ENCODE peak calls at places on chromosomes 16 and 17, in four cellular contexts. G, H, Z and T are unnamed samples.

GRCh38 chr17:69404398-69404797 is 10.1 kb upstream of the MAP2K6 start:
- DNase-seq in H (no peak), G (no peak), Z (no peak), T (no peak)

GRCh38 chr16:74743668-74744299 is 30.8 kb downstream of the FA2H start:
- DNase-seq in H (no peak), G (no peak), Z (peak; percentile 65), T (peak; percentile 16)

GRCh38 chr16:82368041-82368440 is 198.0 kb upstream of the MPHOSPH6 start:
- DNase-seq in Z (peak; percentile 12), G (no peak), H (no peak), T (peak; percentile 34)

GRCh38 chr17:6492892-6493674 is 48.8 kb downstream of the PIMREG start:
- DNase-seq in G (peak; percentile 62), Z (no peak), H (no peak), T (no peak)

GRCh38 chr17:34572483-34572882 is 6.9 kb upstream of the TMEM132E start:
- DNase-seq in H (no peak), G (no peak), Z (no peak), T (no peak)

GRCh38 chr17:15351925-15352324 is 10.5 kb upstream of the TEKT3 start:
- DNase-seq in G (no peak), H (no peak), Z (peak; percentile 83), T (peak; percentile 78)

GRCh38 chr16:84065536-84066132 is 23.0 kb upstream of the SLC38A8 start:
- DNase-seq in G (no peak), H (no peak), Z (peak; percentile 44), T (peak; percentile 61)

GRCh38 chr16:57578521-57579360 is 36.3 kb downstream of the ADGRG5 start:
- DNase-seq in G (no peak), H (no peak), Z (no peak), T (no peak)

GRCh38 chr17:40963838-40964237 is 2.9 kb downstream of the KRT39 start:
- DNase-seq in Z (peak; percentile 83), H (no peak), G (no peak), T (no peak)

GRCh38 chr17:77420804-77421634 is 280.2 kb downstream of the SEC14L1 start:
- DNase-seq in Z (peak; percentile 74), G (peak; percentile 80), H (no peak), T (peak; percentile 84)
- H3K4me3 ChIP-seq in Z (no peak overlapping the region), G (no peak overlapping the region), H (peak overlapping the region; percentile 66), T (peak overlapping the region; percentile 5)

GRCh38 chr16:630024-630814 is 566 bp upstream of the WFIKKN1 start:
- DNase-seq in Z (no peak), H (no peak), G (no peak), T (no peak)
- H3K36me3 ChIP-seq in Z (no peaks in the 10 kb centered on the region), H (no peaks in the 10 kb centered on the region), G (no peaks in the 10 kb centered on the region), T (peaks cover 16% of the 10 kb centered on the region)

GRCh38 chr16:87603684-87604571 is 1.6 kb downstream of the JPH3 start:
- DNase-seq in Z (no peak), H (no peak), G (no peak), T (no peak)

GRCh38 chr16:87602821-87603683 is 744 bp downstream of the JPH3 start:
- DNase-seq in Z (no peak), G (no peak), H (no peak), T (no peak)

GRCh38 chr16:87602005-87602790 is at the start of gene JPH3:
- DNase-seq in H (no peak), G (no peak), Z (no peak), T (no peak)

GRCh38 chr16:87600246-87600645 is 2.1 kb upstream of the JPH3 start:
- DNase-seq in G (no peak), H (no peak), Z (no peak), T (no peak)

GRCh38 chr16:87601322-87602004 is 845 bp upstream of the JPH3 start:
- DNase-seq in G (no peak), H (no peak), Z (no peak), T (no peak)
- H3K4me3 ChIP-seq in G (no peak overlapping the region), H (no peak overlapping the region), Z (no peak overlapping the region), T (no peak overlapping the region)

GRCh38 chr17:74211141-74211928 is 2.0 kb upstream of the TTYH2 start:
- DNase-seq in H (no peak), Z (no peak), G (no peak), T (no peak)

GRCh38 chr17:74212913-74213791 is at the start of gene TTYH2:
- DNase-seq in G (peak; percentile 91), Z (peak; percentile 73), H (no peak), T (peak; percentile 82)

GRCh38 chr17:74212262-74212912 is 984 bp upstream of the TTYH2 start:
- DNase-seq in H (no peak), Z (no peak), G (peak; percentile 62), T (no peak)

GRCh38 chr17:74210191-74211140 is 2.9 kb upstream of the TTYH2 start:
- DNase-seq in G (peak; percentile 77), Z (peak; percentile 53), H (no peak), T (peak; percentile 51)

GRCh38 chr17:74211929-74212261 is 1.5 kb upstream of the TTYH2 start:
- DNase-seq in H (no peak), G (no peak), Z (peak; percentile 5), T (no peak)
- H3K36me3 ChIP-seq in H (peaks cover 47% of the 10 kb centered on the region), G (no peaks in the 10 kb centered on the region), Z (peaks cover 22% of the 10 kb centered on the region), T (peaks cover 42% of the 10 kb centered on the region)

DNA sequence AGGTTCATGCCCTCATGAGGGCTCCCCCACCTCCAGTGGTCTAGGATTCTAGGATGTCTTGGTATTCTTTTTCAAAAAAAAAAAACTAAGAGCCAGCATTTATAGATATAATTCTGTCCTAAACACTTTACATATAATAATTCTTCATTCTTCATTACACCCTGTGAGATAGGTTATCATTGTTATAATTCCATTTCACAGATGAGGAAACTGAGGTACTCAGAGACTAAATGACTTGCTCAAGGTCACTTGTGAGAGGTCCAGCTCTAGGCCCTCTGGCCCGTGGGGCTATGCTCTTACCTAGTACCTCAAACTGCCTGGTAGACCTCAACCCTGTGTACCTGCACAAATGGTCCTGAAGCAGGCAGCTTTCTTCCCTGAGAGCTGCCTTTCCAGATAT is 172.2 kb downstream of the PRKCB start:
- DNase-seq in Z (no peak), H (no peak), G (no peak), T (no peak)
- H3K4me3 ChIP-seq in Z (no peak overlapping the region), H (no peak overlapping the region), G (no peak overlapping the region), T (no peak overlapping the region)